ENCODE peak calls at places on chromosomes 6 and 20, in four cellular contexts. I is aorta, J is sigmoid colon, N is spleen. B is an unnamed sample.

GRCh38 chr6:122931916-122932315 is 64.1 kb upstream of the CLVS2 start:
- DNase-seq in I (no peak), J (no peak), N (no peak), B (no peak)

GRCh38 chr20:7516631-7517051 is 423.6 kb downstream of the HAO1 start:
- DNase-seq in I (no peak), J (no peak), N (no peak), B (no peak)

GRCh38 chr20:25280051-25280573 is 32.2 kb downstream of the PYGB start:
- DNase-seq in I (peak; percentile 67), J (peak; percentile 82), N (peak; percentile 72), B (peak; percentile 10)

GRCh38 chr20:10531848-10532247 is 96.7 kb downstream of the SLX4IP start:
- DNase-seq in I (no peak), J (no peak), N (no peak), B (no peak)

GRCh38 chr6:117677553-117678131 is 2.4 kb downstream of the NUS1 start:
- DNase-seq in I (no peak), J (no peak), N (no peak), B (no peak)

GRCh38 chr20:63007472-63007721 is 633 bp upstream of the BHLHE23 start:
- DNase-seq in I (no peak), J (no peak), N (no peak), B (no peak)

GRCh38 chr6:14757014-14757413 is 488.9 kb upstream of the JARID2 start:
- DNase-seq in I (no peak), J (no peak), N (no peak), B (no peak)

GRCh38 chr6:44025226-44025625 is 102.0 kb downstream of the MRPL14 start:
- DNase-seq in I (no peak), J (no peak), N (no peak), B (no peak)

GRCh38 chr6:26029570-26029856 is 57.7 kb upstream of the HFE start:
- DNase-seq in I (no peak), J (no peak), N (no peak), B (no peak)

GRCh38 chr20:45578151-45578660 is 878 bp downstream of the WFDC8 start:
- DNase-seq in I (no peak), J (no peak), N (no peak), B (no peak)

GRCh38 chr6:140979642-140980091 is 1153.1 kb upstream of the GJE1 start:
- DNase-seq in I (no peak), J (peak; percentile 49), N (no peak), B (peak; percentile 21)

GRCh38 chr6:138485005-138485545 is 14.2 kb downstream of the NHSL1 start:
- DNase-seq in I (no peak), J (no peak), N (no peak), B (no peak)

GRCh38 chr20:17594443-17594842 is 24.6 kb downstream of the DSTN start:
- DNase-seq in I (no peak), J (no peak), N (no peak), B (no peak)

GRCh38 chr20:17885544-17885943 is 83.0 kb downstream of the SNX5 start:
- DNase-seq in I (no peak), J (peak; percentile 70), N (peak; percentile 47), B (no peak)

GRCh38 chr6:159062564-159062945 is 17.8 kb upstream of the TAGAP start:
- DNase-seq in I (no peak), J (no peak), N (no peak), B (no peak)

GRCh38 chr6:6950373-6951145 is 157.2 kb upstream of the RREB1 start:
- DNase-seq in I (no peak), J (no peak), N (no peak), B (no peak)

GRCh38 chr20:50297498-50298348 is 107.1 kb downstream of the CEBPB start:
- DNase-seq in I (no peak), J (no peak), N (peak; percentile 83), B (peak; percentile 21)

GRCh38 chr6:137707590-137708360 is 159.3 kb upstream of the TNFAIP3 start:
- DNase-seq in I (no peak), J (peak; percentile 85), N (peak; percentile 80), B (peak; percentile 77)

GRCh38 chr20:45993197-45993951 is 15.3 kb upstream of the MMP9 start:
- DNase-seq in I (no peak), J (peak; percentile 45), N (no peak), B (no peak)

GRCh38 chr6:87504440-87504839 is 31.7 kb downstream of the SLC35A1 start:
- DNase-seq in I (no peak), J (no peak), N (no peak), B (no peak)

GRCh38 chr20:24472426-24472825 is 3.0 kb downstream of the SYNDIG1 start:
- DNase-seq in I (no peak), J (no peak), N (no peak), B (no peak)

GRCh38 chr6:68761985-68762384 is 126.9 kb downstream of the ADGRB3 start:
- DNase-seq in I (no peak), J (no peak), N (no peak), B (no peak)

GRCh38 chr20:51807864-51808263 is 5.5 kb upstream of the SALL4 start:
- DNase-seq in I (no peak), J (no peak), N (no peak), B (no peak)

DNA sequence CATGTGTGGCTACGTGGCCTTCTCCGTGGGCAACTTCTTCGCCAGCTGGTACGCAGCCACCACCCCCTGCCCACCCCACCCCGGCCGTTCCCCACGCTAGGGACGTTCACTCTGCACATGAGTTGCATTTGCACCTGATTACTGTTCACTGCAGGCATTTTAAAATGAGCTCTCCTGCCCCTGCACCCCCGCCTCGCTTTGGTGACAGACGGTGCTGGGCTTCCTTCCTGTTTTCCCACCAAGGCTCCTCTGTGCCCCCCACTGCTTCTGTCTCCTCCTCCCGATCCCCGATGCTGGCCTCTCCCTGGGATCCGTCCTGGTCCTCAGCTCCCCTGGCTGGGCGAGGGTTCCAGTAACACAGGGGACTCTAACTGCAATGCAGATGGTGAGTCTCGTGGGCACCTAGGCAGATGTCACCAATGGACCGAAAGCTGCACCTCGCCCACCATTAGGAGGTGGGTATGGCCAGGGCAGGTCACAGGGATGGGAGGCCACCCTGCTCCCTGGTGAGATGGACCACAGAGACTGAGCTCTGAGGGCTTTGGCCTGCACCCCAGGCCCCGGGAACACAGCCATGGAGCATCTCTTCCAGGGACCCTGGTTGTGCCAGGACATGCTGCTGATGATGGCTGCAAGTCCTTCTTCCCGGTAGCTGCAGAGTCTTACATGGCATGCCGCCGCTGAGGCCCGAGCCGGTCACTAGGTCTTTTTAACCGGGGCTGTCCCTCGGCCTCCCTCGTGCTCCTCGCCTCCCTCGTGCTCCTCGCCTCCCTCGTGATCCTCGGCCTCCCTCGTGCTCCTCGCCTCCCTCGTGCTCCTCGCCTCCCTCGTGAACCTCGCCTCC is 3.8 kb downstream of the UNC93A start:
- DNase-seq in I (no peak), J (no peak), N (peak; percentile 56), B (no peak)
- H3K9me3 ChIP-seq in I (peaks cover 1% of the 10 kb centered on the region), J (no peaks in the 10 kb centered on the region), N (no peaks in the 10 kb centered on the region), B (peaks cover 2% of the 10 kb centered on the region)

GRCh38 chr6:127458190-127458589 is 999 bp downstream of the KIAA0408 start:
- DNase-seq in I (no peak), J (no peak), N (no peak), B (no peak)

GRCh38 chr6:127459231-127459641 is at the start of gene KIAA0408:
- DNase-seq in I (peak; percentile 76), J (peak; percentile 95), N (no peak), B (peak; percentile 74)

GRCh38 chr6:127458817-127459216 is 372 bp downstream of the KIAA0408 start:
- DNase-seq in I (no peak), J (peak; percentile 86), N (no peak), B (peak; percentile 70)

GRCh38 chr6:127460465-127460864 is 1.3 kb upstream of the KIAA0408 start:
- DNase-seq in I (no peak), J (no peak), N (no peak), B (no peak)

DNA sequence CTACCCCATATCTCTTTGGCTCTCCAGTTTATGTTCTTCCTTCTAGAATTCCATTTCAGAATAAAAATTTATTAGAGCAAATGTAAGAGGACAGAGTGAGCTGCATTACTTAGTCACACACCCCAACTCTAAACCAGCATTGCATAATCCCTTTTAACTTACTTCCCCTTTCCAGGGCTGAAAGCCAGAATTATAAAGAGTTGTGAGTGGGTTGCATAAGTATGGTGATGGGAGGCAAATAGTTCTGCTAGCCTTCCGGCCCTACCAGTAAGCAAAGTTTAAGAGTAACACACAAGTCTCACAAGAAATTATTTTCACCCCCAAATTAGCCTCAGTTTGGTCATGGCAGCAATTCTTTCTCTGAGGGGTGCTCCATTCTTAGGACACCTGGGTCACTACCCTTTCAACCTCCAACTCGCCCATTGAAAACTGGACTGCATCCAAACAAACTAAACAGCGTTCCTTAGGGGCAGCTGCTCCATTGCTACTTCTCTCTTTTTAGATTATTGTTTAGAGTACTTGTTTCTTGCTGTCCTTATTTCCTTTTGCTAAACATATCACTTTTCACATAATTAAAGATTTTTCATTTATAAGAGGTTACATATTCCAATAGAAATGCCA is 1.6 kb downstream of the KIAA0408 start:
- DNase-seq in I (no peak), J (peak; percentile 64), N (no peak), B (no peak)
- H3K27ac ChIP-seq in I (no peak overlapping the region), J (peak overlapping the region; percentile 83), N (peak overlapping the region; percentile 64), B (peak overlapping the region; percentile 86)

GRCh38 chr20:59736366-59736765 is 132.0 kb downstream of the PHACTR3 start:
- DNase-seq in I (peak; percentile 56), J (no peak), N (no peak), B (no peak)

GRCh38 chr20:59735917-59736316 is 131.6 kb downstream of the PHACTR3 start:
- DNase-seq in I (peak; percentile 45), J (no peak), N (no peak), B (no peak)

GRCh38 chr20:59737073-59737691 is 132.8 kb downstream of the PHACTR3 start:
- DNase-seq in I (peak; percentile 32), J (no peak), N (no peak), B (no peak)

GRCh38 chr20:59738851-59739250 is 134.5 kb downstream of the PHACTR3 start:
- DNase-seq in I (peak; percentile 30), J (no peak), N (no peak), B (no peak)

GRCh38 chr20:59737816-59738215 is 133.5 kb downstream of the PHACTR3 start:
- DNase-seq in I (peak; percentile 36), J (no peak), N (no peak), B (no peak)
- H3K9me3 ChIP-seq in I (no peaks in the 10 kb centered on the region), J (no peaks in the 10 kb centered on the region), N (no peaks in the 10 kb centered on the region), B (no peaks in the 10 kb centered on the region)

GRCh38 chr6:143100429-143100828 is 39.7 kb downstream of the AIG1 start:
- DNase-seq in I (no peak), J (no peak), N (no peak), B (no peak)

GRCh38 chr6:143099647-143100046 is 39.0 kb downstream of the AIG1 start:
- DNase-seq in I (no peak), J (no peak), N (no peak), B (no peak)

GRCh38 chr6:143097224-143097795 is 36.6 kb downstream of the AIG1 start:
- DNase-seq in I (no peak), J (no peak), N (no peak), B (no peak)

GRCh38 chr6:143096403-143096802 is 35.7 kb downstream of the AIG1 start:
- DNase-seq in I (no peak), J (no peak), N (no peak), B (no peak)

DNA sequence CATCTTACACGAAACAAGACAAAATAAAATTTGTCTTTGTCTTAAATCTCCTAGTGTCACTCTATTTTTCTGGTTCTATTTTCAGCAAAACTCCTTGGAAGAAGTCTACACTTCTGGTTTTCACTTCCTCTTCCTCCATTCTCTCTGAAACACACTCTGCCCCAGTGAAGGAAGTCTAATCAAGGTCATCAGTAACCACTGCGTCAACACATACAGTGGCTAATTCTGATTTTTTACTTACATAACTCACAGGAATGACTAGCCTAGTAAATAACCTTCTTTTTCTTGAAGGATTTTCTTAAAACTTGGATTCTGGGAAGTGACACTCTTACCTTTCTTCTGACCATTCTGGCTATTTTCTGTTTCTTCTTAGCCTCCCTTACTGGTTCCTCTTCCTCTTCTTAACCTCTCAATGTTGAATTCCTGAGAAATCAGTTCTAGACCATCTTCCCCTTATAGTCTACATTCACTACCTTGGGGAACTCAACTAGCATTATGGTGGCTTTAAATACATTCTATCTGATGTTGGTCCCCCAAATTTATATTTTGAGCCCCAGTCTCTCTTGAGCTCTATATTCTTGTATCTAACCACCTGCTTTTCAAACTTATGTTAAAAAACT is 37.5 kb downstream of the AIG1 start:
- DNase-seq in I (no peak), J (no peak), N (no peak), B (no peak)
- H3K27ac ChIP-seq in I (no peak overlapping the region), J (no peak overlapping the region), N (peak overlapping the region; percentile 71), B (no peak overlapping the region)

B was measured in right cardiac atrium.